ENCODE peak calls at places on chromosomes 7 and 10, in five cellular contexts. One of them, this sample, is unnamed.

GRCh38 chr7:1713502-1714484 is 43.7 kb downstream of the ELFN1 start:
- DNase-seq in ovary: no peak
- DNase-seq in psoas muscle: no peak
- DNase-seq in GM06990: no peak
- DNase-seq in GM13976: no peak
- DNase-seq in this sample: peak

GRCh38 chr10:62916157-62916603 is 100.0 kb upstream of the EGR2 start:
- DNase-seq in GM13976: no peak
- DNase-seq in psoas muscle: no peak
- DNase-seq in GM06990: no peak
- DNase-seq in ovary: no peak
- DNase-seq in this sample: no peak

GRCh38 chr10:111344804-111345203 is 268.0 kb downstream of the ADRA2A start:
- DNase-seq in GM13976: no peak
- DNase-seq in psoas muscle: no peak
- DNase-seq in GM06990: no peak
- DNase-seq in ovary: no peak
- DNase-seq in this sample: no peak

GRCh38 chr7:36119005-36119711 is 33.9 kb upstream of the EEPD1 start:
- DNase-seq in GM13976: no peak
- DNase-seq in psoas muscle: no peak
- DNase-seq in ovary: no peak
- DNase-seq in GM06990: no peak
- DNase-seq in this sample: no peak

GRCh38 chr7:151745090-151745638 is 131.8 kb downstream of the PRKAG2 start:
- DNase-seq in GM13976: no peak
- DNase-seq in psoas muscle: peak
- DNase-seq in ovary: no peak
- DNase-seq in GM06990: no peak
- DNase-seq in this sample: peak

GRCh38 chr7:1986366-1987083 is 246.2 kb downstream of the MAD1L1 start:
- DNase-seq in GM06990: no peak
- DNase-seq in GM13976: no peak
- DNase-seq in ovary: no peak
- DNase-seq in psoas muscle: peak
- DNase-seq in this sample: peak

GRCh38 chr10:112990271-112990670 is 40.2 kb downstream of the TCF7L2 start:
- DNase-seq in GM13976: no peak
- DNase-seq in ovary: no peak
- DNase-seq in psoas muscle: no peak
- DNase-seq in GM06990: no peak
- DNase-seq in this sample: no peak

GRCh38 chr7:33939121-33939520 is 33.8 kb downstream of the BMPER start:
- DNase-seq in GM06990: no peak
- DNase-seq in GM13976: no peak
- DNase-seq in psoas muscle: no peak
- DNase-seq in ovary: no peak
- DNase-seq in this sample: no peak

GRCh38 chr10:58517481-58518355 is 5.0 kb downstream of the BICC1 start:
- DNase-seq in psoas muscle: no peak
- DNase-seq in ovary: no peak
- DNase-seq in GM13976: no peak
- DNase-seq in GM06990: no peak
- DNase-seq in this sample: no peak

GRCh38 chr7:28180364-28181147 is at the start of gene JAZF1:
- DNase-seq in GM13976: peak
- DNase-seq in GM06990: peak
- DNase-seq in psoas muscle: peak
- DNase-seq in ovary: peak
- DNase-seq in this sample: no peak

GRCh38 chr10:79137826-79138225 is 69.1 kb downstream of the ZMIZ1 start:
- DNase-seq in GM13976: peak
- DNase-seq in psoas muscle: peak
- DNase-seq in GM06990: peak
- DNase-seq in ovary: peak
- DNase-seq in this sample: no peak

GRCh38 chr7:46162582-46162981 is 241.5 kb upstream of the IGFBP3 start:
- DNase-seq in psoas muscle: no peak
- DNase-seq in GM06990: no peak
- DNase-seq in GM13976: no peak
- DNase-seq in ovary: no peak
- DNase-seq in this sample: no peak

GRCh38 chr7:2604608-2605174 is 27.1 kb upstream of the TTYH3 start:
- DNase-seq in GM13976: no peak
- DNase-seq in psoas muscle: no peak
- DNase-seq in GM06990: no peak
- DNase-seq in ovary: no peak
- DNase-seq in this sample: no peak

GRCh38 chr7:26948617-26949118 is 84.3 kb upstream of the SKAP2 start:
- DNase-seq in ovary: no peak
- DNase-seq in GM06990: no peak
- DNase-seq in GM13976: no peak
- DNase-seq in psoas muscle: no peak
- DNase-seq in this sample: no peak

GRCh38 chr7:101362334-101363195 is at the start of gene COL26A1:
- DNase-seq in GM06990: no peak
- DNase-seq in GM13976: peak
- DNase-seq in ovary: no peak
- DNase-seq in psoas muscle: peak
- DNase-seq in this sample: peak

GRCh38 chr10:103491729-103492364 is 1.7 kb upstream of the NEURL1 start:
- DNase-seq in GM13976: no peak
- DNase-seq in psoas muscle: no peak
- DNase-seq in GM06990: no peak
- DNase-seq in ovary: peak
- DNase-seq in this sample: peak

GRCh38 chr7:30173058-30173897 is 38.5 kb downstream of the MTURN start:
- DNase-seq in ovary: peak
- DNase-seq in GM13976: no peak
- DNase-seq in GM06990: no peak
- DNase-seq in psoas muscle: peak
- DNase-seq in this sample: peak

GRCh38 chr7:43725251-43725650 is 4.1 kb downstream of the COA1 start:
- DNase-seq in GM13976: no peak
- DNase-seq in ovary: no peak
- DNase-seq in GM06990: no peak
- DNase-seq in psoas muscle: no peak
- DNase-seq in this sample: no peak

GRCh38 chr7:43729214-43729923 is at the start of gene COA1:
- DNase-seq in psoas muscle: peak
- DNase-seq in ovary: peak
- DNase-seq in GM06990: peak
- DNase-seq in GM13976: peak
- DNase-seq in this sample: no peak

GRCh38 chr7:43726466-43726865 is 2.9 kb downstream of the COA1 start:
- DNase-seq in GM06990: no peak
- DNase-seq in psoas muscle: no peak
- DNase-seq in ovary: no peak
- DNase-seq in GM13976: no peak
- DNase-seq in this sample: no peak

GRCh38 chr7:43727003-43727402 is 2.3 kb downstream of the COA1 start:
- DNase-seq in psoas muscle: no peak
- DNase-seq in GM06990: no peak
- DNase-seq in GM13976: no peak
- DNase-seq in ovary: no peak
- DNase-seq in this sample: no peak

DNA sequence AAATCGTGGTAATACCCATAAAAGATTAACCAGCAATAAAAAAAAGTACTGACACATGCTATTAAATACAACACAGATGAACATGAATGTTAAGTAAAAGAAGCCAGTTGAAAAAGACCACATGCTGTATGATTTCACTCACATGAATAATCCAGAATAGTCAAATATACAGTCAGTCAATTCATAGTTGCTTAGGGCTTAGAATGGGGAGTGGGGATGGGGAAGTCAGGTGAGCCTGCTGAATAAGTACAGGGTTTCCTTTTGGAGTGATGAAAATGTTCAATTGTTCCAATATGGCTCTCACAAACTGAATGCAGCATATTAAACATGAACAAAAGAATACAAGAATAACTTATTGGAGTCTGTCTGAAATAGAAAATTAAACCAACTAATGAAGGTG is 1.8 kb downstream of the COA1 start:
- DNase-seq in ovary: no peak
- DNase-seq in GM06990: no peak
- DNase-seq in psoas muscle: no peak
- DNase-seq in GM13976: no peak
- DNase-seq in this sample: no peak
- TF ChIP-seq CTCF in ovary: no peak
- TF ChIP-seq CTCF in GM06990: no peak
- TF ChIP-seq CTCF in psoas muscle: no peak
- TF ChIP-seq CTCF in GM13976: no peak
- TF ChIP-seq CTCF in this sample: no peak

DNA sequence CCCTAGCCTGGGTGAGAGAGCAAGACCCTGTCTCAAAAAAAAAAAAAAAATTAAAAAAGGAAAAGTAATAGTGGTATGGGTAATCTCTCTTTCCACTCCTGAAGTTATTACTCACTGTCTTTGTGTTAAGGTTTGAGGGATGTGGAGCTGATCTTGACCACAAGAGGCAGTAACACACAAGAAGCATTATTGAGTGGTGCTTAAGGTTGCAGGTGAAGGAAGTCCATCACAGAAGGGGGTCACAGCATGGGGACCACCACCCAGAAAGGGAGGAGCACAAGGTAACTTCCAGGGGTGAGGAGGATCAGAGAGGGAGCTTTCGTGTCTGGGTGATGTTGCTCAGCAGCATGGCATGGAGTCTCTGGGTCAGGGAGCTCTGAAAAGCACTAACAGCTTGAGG is 100.2 kb upstream of the DNAJC1 start:
- DNase-seq in GM06990: no peak
- DNase-seq in GM13976: peak
- DNase-seq in psoas muscle: no peak
- DNase-seq in ovary: no peak
- DNase-seq in this sample: no peak
- TF ChIP-seq CTCF in GM06990: peak
- TF ChIP-seq CTCF in GM13976: no peak
- TF ChIP-seq CTCF in psoas muscle: peak
- TF ChIP-seq CTCF in ovary: no peak
- TF ChIP-seq CTCF in this sample: peak

DNA sequence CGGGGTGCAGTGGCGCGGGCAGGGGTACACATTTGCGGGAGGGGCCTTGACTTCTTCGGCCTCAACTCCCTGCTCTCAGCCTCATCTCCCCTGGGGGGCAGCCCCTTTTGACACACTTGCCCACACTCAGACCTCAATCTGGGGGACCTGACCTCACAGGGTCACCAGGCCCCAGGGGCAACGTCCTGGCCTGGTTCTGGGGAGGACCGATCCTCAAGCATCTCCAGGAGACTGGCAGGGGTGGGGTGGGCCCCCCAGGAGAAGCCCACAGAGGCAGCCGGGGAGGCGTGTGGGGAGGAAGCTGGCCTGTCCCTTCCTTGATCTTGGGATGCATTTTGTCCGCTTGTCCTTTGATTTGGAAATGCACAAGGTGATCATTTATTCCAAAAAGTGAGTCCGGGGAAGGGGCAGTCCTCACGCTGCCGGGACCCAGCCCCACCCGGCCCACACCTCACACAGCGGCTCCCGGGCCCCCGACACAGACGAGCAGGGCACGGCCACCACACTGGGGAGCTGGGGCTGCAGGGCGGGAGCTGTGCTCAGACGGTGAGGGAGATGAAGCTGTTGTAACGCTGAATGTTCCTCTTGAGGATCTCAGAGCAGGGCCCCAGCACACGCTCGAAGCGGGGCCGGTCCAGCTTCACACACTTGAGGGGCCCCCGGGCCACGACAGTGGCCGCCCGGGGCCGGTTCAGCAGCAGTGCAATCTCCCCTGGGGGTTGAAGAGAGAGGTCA is 30.4 kb upstream of the PDGFA start:
- DNase-seq in GM06990: no peak
- DNase-seq in ovary: no peak
- DNase-seq in GM13976: no peak
- DNase-seq in psoas muscle: no peak
- DNase-seq in this sample: peak
- TF ChIP-seq CTCF in GM06990: no peak
- TF ChIP-seq CTCF in ovary: no peak
- TF ChIP-seq CTCF in GM13976: no peak
- TF ChIP-seq CTCF in psoas muscle: no peak
- TF ChIP-seq CTCF in this sample: no peak

GRCh38 chr10:76697923-76698322 is 939.7 kb downstream of the KCNMA1 start:
- DNase-seq in GM06990: no peak
- DNase-seq in ovary: no peak
- DNase-seq in psoas muscle: no peak
- DNase-seq in GM13976: no peak
- DNase-seq in this sample: no peak
- TF ChIP-seq CTCF in GM06990: peak
- TF ChIP-seq CTCF in ovary: no peak
- TF ChIP-seq CTCF in psoas muscle: no peak
- TF ChIP-seq CTCF in GM13976: no peak
- TF ChIP-seq CTCF in this sample: peak

DNA sequence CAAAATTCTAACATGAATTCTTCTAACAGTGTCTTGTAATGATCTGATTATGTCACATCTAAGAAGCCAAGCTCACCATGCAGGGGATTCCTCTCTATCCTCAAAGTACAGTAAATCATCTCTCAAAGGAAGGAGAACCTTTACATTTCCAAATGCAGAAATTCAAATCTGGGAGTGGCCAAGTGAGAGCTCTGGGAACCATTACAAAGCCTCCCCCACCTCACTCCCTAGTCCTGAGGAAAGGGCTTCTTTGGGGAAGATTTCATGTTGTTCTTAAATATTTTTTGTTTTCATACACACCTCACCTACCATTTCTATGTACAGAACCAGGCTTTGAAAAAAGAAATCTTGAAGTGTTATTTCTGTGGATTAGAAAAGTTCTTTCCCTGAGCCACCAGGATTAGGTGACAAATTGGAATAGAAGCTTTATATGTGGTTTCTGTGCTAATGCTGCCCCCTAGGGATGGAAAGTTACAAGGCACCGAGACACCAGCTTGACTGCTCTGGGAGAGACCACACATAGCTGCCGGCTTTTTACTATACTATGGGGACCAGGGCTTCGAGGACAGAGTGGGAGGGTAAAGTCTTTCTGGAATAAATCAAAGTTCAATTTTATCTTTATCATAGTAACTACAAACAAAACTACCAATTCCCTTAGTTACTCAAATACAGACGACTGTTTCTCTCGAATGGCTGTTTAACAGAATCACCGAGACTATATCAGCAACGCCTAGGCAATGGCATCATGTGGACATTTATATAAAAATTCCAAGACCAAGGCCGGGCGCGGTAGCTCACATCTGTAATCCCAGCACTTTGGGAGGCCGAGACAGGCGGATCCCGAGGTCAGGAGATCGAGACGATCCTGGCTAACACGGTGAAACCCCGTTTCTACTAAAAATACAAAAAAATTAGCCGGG is 116.1 kb downstream of the RNF216 start:
- DNase-seq in psoas muscle: peak
- DNase-seq in GM06990: no peak
- DNase-seq in GM13976: peak
- DNase-seq in ovary: peak
- DNase-seq in this sample: peak
- TF ChIP-seq CTCF in psoas muscle: peak
- TF ChIP-seq CTCF in GM06990: peak
- TF ChIP-seq CTCF in GM13976: peak
- TF ChIP-seq CTCF in ovary: peak
- TF ChIP-seq CTCF in this sample: peak

DNA sequence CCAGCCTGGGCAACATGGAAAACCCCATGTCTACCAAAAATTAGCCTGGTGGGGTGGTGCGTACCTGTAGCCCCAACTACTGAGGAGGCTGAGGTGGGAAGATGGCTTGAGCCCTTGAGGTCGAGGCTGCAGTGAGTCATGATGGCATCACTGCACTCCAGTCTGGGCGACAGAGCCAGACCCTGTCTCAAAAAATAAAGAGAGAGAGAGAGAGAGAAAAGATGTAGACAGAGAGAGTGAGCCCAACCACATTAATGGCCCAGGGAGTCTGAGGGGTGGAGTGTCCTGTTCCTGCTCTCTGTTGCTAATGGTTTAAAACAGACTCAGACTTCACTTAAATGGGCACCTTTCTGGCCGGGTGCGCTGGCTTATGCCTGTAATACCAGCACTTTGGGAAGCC is 455.7 kb upstream of the GALNT17 start:
- DNase-seq in GM13976: no peak
- DNase-seq in GM06990: no peak
- DNase-seq in psoas muscle: no peak
- DNase-seq in ovary: no peak
- DNase-seq in this sample: no peak
- TF ChIP-seq CTCF in GM13976: no peak
- TF ChIP-seq CTCF in GM06990: no peak
- TF ChIP-seq CTCF in psoas muscle: no peak
- TF ChIP-seq CTCF in ovary: no peak
- TF ChIP-seq CTCF in this sample: no peak

This sample was measured in chondrocyte.